ENCODE peak calls at places on chromosomes 5 and 9, in nine cellular contexts. N, P, F, G, B, M, V, T and Q are unnamed samples.

GRCh38 chr5:124231794-124232193 is 514.6 kb downstream of the ZNF608 start:
- DNase-seq in M (no peak), B (no peak), F (no peak), G (no peak), N (no peak), P (no peak), T (no peak), V (no peak), Q (no peak)

GRCh38 chr5:98929123-98929981 is 545 bp upstream of the CHD1 start:
- DNase-seq in T (peak; percentile 98), M (peak; percentile 98), P (peak; percentile 98), V (peak; percentile 99), N (peak; percentile 98), F (peak; percentile 98), B (peak; percentile 98), G (peak; percentile 95), Q (peak; percentile 87)

GRCh38 chr5:77590347-77590746 is 48.2 kb downstream of the OTP start:
- DNase-seq in P (no peak), B (no peak), N (no peak), M (no peak), F (no peak), V (no peak), G (no peak), T (no peak), Q (peak; percentile 18)

GRCh38 chr5:98428806-98429205 is 344.7 kb upstream of the RGMB start:
- DNase-seq in B (no peak), P (peak; percentile 91), G (peak; percentile 54), M (peak; percentile 99), T (no peak), V (no peak), N (peak; percentile 73), F (peak; percentile 92), Q (peak; percentile 8)

GRCh38 chr5:116575635-116576042 is 1.0 kb upstream of the SEMA6A start:
- DNase-seq in F (no peak), B (peak; percentile 78), N (no peak), P (no peak), G (no peak), V (peak; percentile 78), M (peak; percentile 3), T (peak; percentile 23), Q (no peak)

GRCh38 chr5:1479581-1480188 is 34.4 kb upstream of the SLC6A3 start:
- DNase-seq in T (peak; percentile 58), G (peak; percentile 36), N (peak; percentile 85), V (peak; percentile 87), B (peak; percentile 90), M (peak; percentile 90), P (no peak), F (peak; percentile 77), Q (no peak)

GRCh38 chr5:10682801-10683525 is 78.1 kb downstream of the DAP start:
- DNase-seq in G (no peak), B (no peak), M (no peak), T (no peak), N (no peak), V (no peak), P (no peak), F (no peak), Q (no peak)

GRCh38 chr5:139100825-139101224 is 97.3 kb downstream of the SIL1 start:
- DNase-seq in F (peak; percentile 76), G (peak; percentile 75), N (peak; percentile 26), T (no peak), P (peak; percentile 52), M (peak; percentile 77), V (no peak), B (no peak), Q (no peak)

GRCh38 chr9:134268308-134268724 is 57.9 kb upstream of the RXRA start:
- DNase-seq in F (no peak), B (peak; percentile 88), P (no peak), N (no peak), V (no peak), G (peak; percentile 16), T (no peak), M (peak; percentile 58), Q (no peak)

GRCh38 chr9:88477300-88477751 is 57.7 kb upstream of the NXNL2 start:
- DNase-seq in G (peak; percentile 99), N (peak; percentile 98), M (peak; percentile 79), T (no peak), F (peak; percentile 99), B (no peak), V (no peak), P (peak; percentile 89), Q (no peak)

GRCh38 chr9:88388886-88389617 is 808 bp downstream of the SPIN1 start:
- DNase-seq in N (peak; percentile 83), F (peak; percentile 60), P (peak; percentile 62), G (peak; percentile 76), M (peak; percentile 70), V (no peak), B (peak; percentile 90), T (peak; percentile 40), Q (no peak)

GRCh38 chr5:161064800-161065199 is 212.8 kb upstream of the ATP10B start:
- DNase-seq in B (no peak), F (no peak), M (no peak), N (no peak), V (no peak), G (no peak), P (no peak), T (no peak), Q (no peak)

GRCh38 chr5:5634817-5635216 is 212.3 kb downstream of the ICE1 start:
- DNase-seq in G (no peak), B (no peak), P (no peak), F (no peak), M (no peak), T (no peak), V (no peak), N (no peak), Q (no peak)

GRCh38 chr9:133362359-133363044 is 6.2 kb downstream of the SURF2 start:
- DNase-seq in P (no peak), F (peak; percentile 49), N (no peak), V (no peak), M (peak; percentile 50), G (no peak), T (no peak), B (no peak), Q (no peak)

GRCh38 chr5:87127956-87128687 is 139.6 kb upstream of the RASA1 start:
- DNase-seq in G (peak; percentile 43), P (no peak), B (no peak), M (peak; percentile 43), N (peak; percentile 40), T (no peak), V (no peak), F (no peak), Q (no peak)

GRCh38 chr9:132125944-132126720 is 35.7 kb upstream of the NTNG2 start:
- DNase-seq in T (no peak), P (no peak), B (no peak), V (no peak), M (no peak), N (no peak), F (no peak), G (no peak), Q (no peak)

GRCh38 chr5:35813456-35813855 is 43.2 kb upstream of the IL7R start:
- DNase-seq in V (no peak), G (peak; percentile 44), B (no peak), M (peak; percentile 22), F (peak; percentile 53), P (no peak), N (no peak), T (no peak), Q (no peak)

GRCh38 chr9:4375424-4376195 is 75.7 kb upstream of the GLIS3 start:
- DNase-seq in T (no peak), B (no peak), G (peak; percentile 82), V (no peak), M (peak; percentile 86), N (peak; percentile 83), P (peak; percentile 45), F (peak; percentile 82), Q (no peak)

GRCh38 chr5:60945760-60946253 is 802 bp downstream of the NDUFAF2 start:
- DNase-seq in V (peak; percentile 81), N (peak; percentile 56), T (peak; percentile 41), P (peak; percentile 47), M (peak; percentile 66), B (no peak), G (peak; percentile 37), F (peak; percentile 72), Q (peak; percentile 13)

GRCh38 chr9:84708400-84708799 is 38.9 kb downstream of the NTRK2 start:
- DNase-seq in N (no peak), G (no peak), B (no peak), V (no peak), T (no peak), M (no peak), F (no peak), P (no peak), Q (no peak)

GRCh38 chr9:129258823-129259301 is 80.8 kb upstream of the IER5L start:
- DNase-seq in V (peak; percentile 76), N (no peak), G (no peak), F (no peak), P (no peak), M (no peak), B (peak; percentile 72), T (no peak), Q (no peak)
- H3K4me3 ChIP-seq in V (no peak overlapping the region), N (peak overlapping the region; percentile 45), G (peak overlapping the region; percentile 19), F (peak overlapping the region; percentile 21), P (peak overlapping the region; percentile 37), M (peak overlapping the region; percentile 45), B (peak overlapping the region; percentile 37), T (peak overlapping the region; percentile 39), Q (no peak overlapping the region)

DNA sequence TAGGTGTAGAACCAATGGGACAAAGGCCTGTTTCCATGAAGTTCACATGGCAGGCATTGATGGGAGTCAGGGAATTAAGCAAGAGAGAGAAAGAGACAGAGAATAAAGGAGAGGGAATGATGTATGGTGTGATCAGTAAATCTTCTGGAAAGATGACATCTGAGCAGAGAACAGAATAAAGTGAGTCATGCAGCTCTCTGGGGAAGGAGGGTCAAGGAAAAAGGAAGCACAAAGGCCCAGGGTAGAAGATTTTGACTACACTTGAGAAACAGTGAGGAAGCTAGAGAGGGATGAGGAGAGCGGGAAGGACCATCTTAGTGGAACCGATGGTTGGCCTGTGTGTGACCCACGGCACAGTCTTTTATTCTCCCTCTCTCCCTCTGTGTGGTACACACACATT is 425.9 kb downstream of the SPOCK1 start:
- DNase-seq in P (no peak), T (no peak), F (peak; percentile 84), G (peak; percentile 8), V (no peak), B (no peak), M (no peak), N (peak; percentile 16), Q (no peak)
- H3K4me3 ChIP-seq in P (no peak overlapping the region), T (peak overlapping the region; percentile 23), F (no peak overlapping the region), G (no peak overlapping the region), V (no peak overlapping the region), B (no peak overlapping the region), M (no peak overlapping the region), N (no peak overlapping the region), Q (no peak overlapping the region)

GRCh38 chr9:77841739-77842386 is 189.7 kb downstream of the GNAQ start:
- DNase-seq in P (no peak), V (no peak), N (peak; percentile 46), T (no peak), G (no peak), F (no peak), B (no peak), M (no peak), Q (no peak)
- H3K4me3 ChIP-seq in P (no peak overlapping the region), V (no peak overlapping the region), N (no peak overlapping the region), T (no peak overlapping the region), G (no peak overlapping the region), F (no peak overlapping the region), B (no peak overlapping the region), M (no peak overlapping the region), Q (no peak overlapping the region)

DNA sequence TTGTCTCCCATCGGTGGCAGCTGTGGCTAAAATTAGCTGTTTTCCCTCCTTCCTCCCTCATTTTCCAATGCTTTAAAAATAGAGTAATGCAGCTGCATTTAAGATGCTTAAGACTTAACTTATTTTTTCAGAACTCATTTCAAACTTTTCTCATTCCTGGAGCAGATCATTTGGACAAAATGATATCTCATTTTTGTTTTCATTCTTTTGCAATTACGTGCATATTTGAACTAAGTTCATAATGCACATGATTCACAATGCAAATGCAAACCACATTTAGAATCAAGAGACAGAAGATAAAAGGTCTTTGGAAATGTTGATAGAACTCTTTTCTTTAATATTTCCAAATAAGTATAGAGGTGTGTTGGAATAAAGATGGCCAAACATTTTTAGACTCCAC is 14.7 kb downstream of the HSPB3 start:
- DNase-seq in F (peak; percentile 62), G (peak; percentile 79), T (no peak), P (no peak), N (peak; percentile 78), B (no peak), V (no peak), M (peak; percentile 66), Q (no peak)
- H3K4me3 ChIP-seq in F (no peak overlapping the region), G (no peak overlapping the region), T (peak overlapping the region; percentile 29), P (no peak overlapping the region), N (peak overlapping the region; percentile 64), B (peak overlapping the region; percentile 17), V (no peak overlapping the region), M (no peak overlapping the region), Q (no peak overlapping the region)